ENCODE peak calls at places on chromosome 11, in six cellular contexts. G is IMR-90, M is mesenchymal stem cell, L is H9, S is H1, U is trophoblast cell. Y is an unnamed sample. For H3K9me3, the result is how much of the 10 kb centered on the place peaks cover.

GRCh38 chr11:12088047-12088481 is 22.3 kb upstream of the MICAL2 start:
- DNase-seq in G (peak), M (peak), L (no peak), S (no peak), U (no peak), Y (no peak)

GRCh38 chr11:43649921-43650320 is 30.6 kb upstream of the HSD17B12 start:
- DNase-seq in G (no peak), M (no peak), L (no peak), S (no peak), U (no peak), Y (no peak)

GRCh38 chr11:79348976-79349682 is 91.7 kb downstream of the TENM4 start:
- DNase-seq in G (no peak), M (no peak), L (no peak), S (no peak), U (no peak), Y (no peak)

GRCh38 chr11:99370557-99371200 is 349.9 kb downstream of the CNTN5 start:
- DNase-seq in G (peak), M (peak), L (peak), S (no peak), U (peak), Y (peak)

GRCh38 chr11:117303101-117303500 is 12.0 kb downstream of the BACE1-AS start:
- DNase-seq in G (no peak), M (no peak), L (no peak), S (no peak), U (no peak), Y (no peak)

GRCh38 chr11:110362916-110363574 is 66.6 kb upstream of the RDX start:
- DNase-seq in G (no peak), M (peak), L (peak), S (no peak), U (no peak), Y (peak)

GRCh38 chr11:64036081-64037026 is 623 bp downstream of the FLRT1 start:
- DNase-seq in G (peak), M (peak), L (no peak), S (no peak), U (no peak), Y (no peak)

GRCh38 chr11:67271548-67272284 is 5.4 kb downstream of the GRK2 start:
- DNase-seq in G (no peak), M (no peak), L (no peak), S (no peak), U (peak), Y (no peak)

GRCh38 chr11:71221851-71222250 is 30.5 kb downstream of the SHANK2 start:
- DNase-seq in G (no peak), M (no peak), L (no peak), S (no peak), U (no peak), Y (no peak)

GRCh38 chr11:119373917-119374631 is 7.4 kb downstream of the USP2 start:
- DNase-seq in G (peak), M (peak), L (peak), S (peak), U (peak), Y (peak)

GRCh38 chr11:106956887-106957505 is 61.3 kb downstream of the GUCY1A2 start:
- DNase-seq in G (no peak), M (no peak), L (peak), S (peak), U (no peak), Y (no peak)

GRCh38 chr11:59208956-59209355 is 3.8 kb downstream of the MPEG1 start:
- DNase-seq in G (peak), M (no peak), L (no peak), S (no peak), U (no peak), Y (no peak)

GRCh38 chr11:61532136-61533038 is 23.8 kb downstream of the LRRC10B start:
- DNase-seq in G (no peak), M (peak), L (peak), S (peak), U (peak), Y (no peak)

DNA sequence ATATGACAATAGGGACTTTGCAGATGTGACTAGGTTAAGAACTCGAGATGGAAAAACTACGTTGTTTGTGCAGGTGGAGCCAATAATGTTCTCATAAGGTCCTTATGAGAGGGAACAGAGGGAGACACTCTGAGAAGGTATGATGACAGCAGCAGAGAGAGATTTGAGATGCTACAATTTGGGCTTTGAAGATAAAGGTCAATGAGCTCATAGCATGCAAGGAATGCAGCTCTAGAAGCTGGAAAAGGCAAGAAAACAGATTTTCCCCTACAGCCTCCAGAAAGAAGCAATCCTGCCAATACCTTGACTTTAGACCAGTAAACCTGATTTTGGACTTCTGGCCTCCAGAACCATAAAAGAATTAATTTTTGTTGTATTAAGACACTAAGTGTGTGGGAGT is 21.1 kb downstream of the FAM76B start:
- DNase-seq in G (peak), M (no peak), L (no peak), S (no peak), U (peak), Y (no peak)
- H4K8ac ChIP-seq in G (no peak), M (no peak), L (no peak), S (no peak), U (no peak), Y (no peak)

DNA sequence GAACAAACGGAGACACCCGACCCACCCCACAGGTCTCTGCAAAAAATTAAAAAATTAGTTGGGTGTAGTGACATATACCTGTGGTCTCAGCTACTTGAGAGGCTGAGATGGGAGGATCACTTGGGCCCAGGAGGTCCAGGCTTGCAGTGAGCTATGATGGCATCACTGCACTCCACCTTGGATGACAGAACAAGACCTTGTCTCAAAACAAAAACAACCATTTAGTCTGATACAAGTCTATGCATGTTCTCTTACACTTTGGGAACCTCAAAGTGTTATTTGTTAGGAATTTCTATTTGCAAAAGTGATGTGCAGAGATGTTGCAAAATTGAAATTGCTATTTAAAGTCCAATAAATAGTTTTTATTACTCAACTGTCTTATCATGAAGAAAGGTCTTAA is 14.3 kb downstream of the ATG13 start:
- DNase-seq in G (no peak), M (no peak), L (no peak), S (no peak), U (no peak), Y (no peak)
- H3K9me3 ChIP-seq in G (under half), M (under half), L (under half), S (under half), U (under half), Y (under half)

DNA sequence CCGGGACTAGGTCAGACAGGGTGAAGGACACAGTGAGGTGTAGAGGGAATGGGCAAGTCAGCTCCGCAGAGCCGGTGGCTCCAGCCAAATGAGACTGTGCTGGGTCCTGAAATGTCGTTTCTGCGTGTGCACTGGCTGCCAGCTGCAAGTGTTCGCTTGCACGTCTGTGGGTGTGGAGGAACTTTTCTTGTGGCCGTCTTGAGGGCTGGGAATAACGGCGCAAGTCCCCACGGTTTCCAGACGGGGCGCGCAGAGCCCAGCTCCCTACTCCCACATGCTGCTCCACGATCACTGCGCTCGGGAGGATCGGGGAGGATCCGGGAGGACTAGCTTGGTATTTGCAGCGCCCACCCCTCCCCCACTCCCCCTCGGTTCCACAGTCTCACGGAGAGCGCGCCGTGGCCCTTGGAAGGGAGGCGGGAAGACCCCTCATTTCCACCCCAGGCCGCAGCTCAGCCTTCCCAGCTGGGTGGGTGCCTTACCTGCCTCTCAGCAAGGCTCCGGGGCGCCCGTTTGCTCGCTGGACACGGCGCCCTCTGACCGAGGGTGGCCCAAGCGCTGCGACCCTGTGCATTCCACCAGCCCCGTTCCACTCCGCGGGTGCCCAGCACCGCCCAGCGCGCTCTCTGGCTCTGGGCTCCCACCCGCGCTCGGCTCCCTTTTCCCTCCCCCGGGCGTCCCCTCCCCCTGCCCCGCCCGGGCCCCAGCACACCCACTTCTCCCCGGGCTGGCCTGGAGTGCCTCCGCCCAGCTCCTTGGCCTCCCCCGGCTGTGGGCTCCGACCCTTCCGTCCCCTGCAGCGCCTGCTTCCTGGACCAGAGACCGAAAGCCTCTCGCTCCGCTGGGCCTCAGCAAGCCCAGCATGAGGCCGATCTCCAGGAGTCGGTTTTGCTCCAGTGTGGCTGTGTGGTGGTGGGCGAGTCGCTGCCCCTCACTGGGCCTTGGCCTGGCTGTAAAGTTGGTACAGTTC is at the start of gene KCNE3:
- DNase-seq in G (no peak), M (peak), L (peak), S (peak), U (no peak), Y (no peak)
- H4K8ac ChIP-seq in G (no peak), M (peak), L (no peak), S (peak), U (peak), Y (peak)

GRCh38 chr11:94657629-94658028 is 90.5 kb downstream of the PIWIL4 start:
- DNase-seq in G (no peak), M (no peak), L (peak), S (no peak), U (no peak), Y (no peak)

GRCh38 chr11:94658888-94659287 is 91.7 kb downstream of the PIWIL4 start:
- DNase-seq in G (no peak), M (no peak), L (no peak), S (no peak), U (no peak), Y (no peak)

GRCh38 chr11:94656968-94657367 is 89.8 kb downstream of the PIWIL4 start:
- DNase-seq in G (no peak), M (peak), L (peak), S (no peak), U (no peak), Y (no peak)

GRCh38 chr11:94655951-94656350 is 88.8 kb downstream of the PIWIL4 start:
- DNase-seq in G (no peak), M (no peak), L (no peak), S (no peak), U (no peak), Y (no peak)

GRCh38 chr11:94658386-94658785 is 91.2 kb downstream of the PIWIL4 start:
- DNase-seq in G (no peak), M (no peak), L (no peak), S (no peak), U (no peak), Y (no peak)
- H3K9me3 ChIP-seq in G (under half), M (under half), L (under half), S (under half), U (under half), Y (under half)

GRCh38 chr11:6610591-6610990 is 1.4 kb downstream of the TAF10 start:
- DNase-seq in G (no peak), M (no peak), L (peak), S (no peak), U (no peak), Y (no peak)

GRCh38 chr11:6612816-6613136 is 760 bp upstream of the TAF10 start:
- DNase-seq in G (no peak), M (no peak), L (peak), S (peak), U (no peak), Y (no peak)

GRCh38 chr11:6609502-6610015 is 2.5 kb downstream of the TAF10 start:
- DNase-seq in G (no peak), M (no peak), L (peak), S (no peak), U (no peak), Y (no peak)

GRCh38 chr11:6612008-6612815 is at the start of gene TAF10:
- DNase-seq in G (peak), M (peak), L (peak), S (peak), U (peak), Y (peak)

GRCh38 chr11:6611092-6612007 is 666 bp downstream of the TAF10 start:
- DNase-seq in G (peak), M (peak), L (peak), S (peak), U (no peak), Y (no peak)
- H4K8ac ChIP-seq in G (peak), M (peak), L (no peak), S (peak), U (peak), Y (no peak)

DNA sequence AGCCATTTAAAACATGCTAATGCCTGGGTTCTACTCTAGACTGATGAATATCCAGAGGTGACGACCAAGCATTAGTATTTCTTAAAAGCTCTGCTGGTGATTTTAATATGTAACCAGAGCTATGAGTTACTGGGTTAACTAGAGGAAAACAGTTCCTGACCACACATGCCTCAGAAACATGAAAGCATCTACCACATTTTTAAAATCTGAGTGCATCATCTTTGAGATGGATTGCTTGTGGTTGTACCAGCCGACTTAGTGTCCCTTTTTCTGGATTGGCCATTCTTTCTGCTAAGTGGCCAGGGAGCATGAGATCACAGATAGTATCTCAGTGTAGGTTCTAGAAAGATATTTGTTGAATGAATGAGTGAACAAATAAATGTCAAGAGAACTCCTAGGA is 152.4 kb downstream of the NTM start:
- DNase-seq in G (no peak), M (no peak), L (no peak), S (no peak), U (no peak), Y (no peak)
- H3K9me3 ChIP-seq in G (under half), M (under half), L (under half), S (under half), U (under half), Y (under half)